ENCODE peak calls at places on chromosome 6, in seven cellular contexts. W, P, I, U, C, H and F are unnamed samples.

GRCh38 chr6:122612838-122613237 is 2.6 kb downstream of the PKIB start:
- DNase-seq in W (no peak), P (no peak), I (no peak), U (no peak), C (no peak), H (no peak), F (no peak)

GRCh38 chr6:7236312-7237209 is 76.4 kb downstream of the SSR1 start:
- DNase-seq in W (no peak), P (no peak), I (no peak), U (no peak), C (no peak), H (peak; percentile 24), F (no peak)

GRCh38 chr6:106927531-106928398 is 46.8 kb downstream of the CD24 start:
- DNase-seq in W (peak; percentile 22), P (peak; percentile 52), I (peak; percentile 23), U (peak; percentile 52), C (peak; percentile 16), H (no peak), F (peak; percentile 15)

GRCh38 chr6:32940656-32941411 is at the start of gene HLA-DMB:
- DNase-seq in W (peak; percentile 64), P (peak; percentile 82), I (peak; percentile 86), U (peak; percentile 73), C (no peak), H (peak; percentile 56), F (no peak)

GRCh38 chr6:29726795-29727194 is 3.6 kb downstream of the HLA-F start:
- DNase-seq in W (no peak), P (no peak), I (no peak), U (no peak), C (no peak), H (no peak), F (no peak)

GRCh38 chr6:144585217-144585814 is 300.2 kb downstream of the UTRN start:
- DNase-seq in W (peak; percentile 71), P (peak; percentile 56), I (no peak), U (peak; percentile 62), C (no peak), H (no peak), F (no peak)

GRCh38 chr6:150723857-150724256 is 124.2 kb downstream of the PLEKHG1 start:
- DNase-seq in W (no peak), P (no peak), I (no peak), U (no peak), C (no peak), H (no peak), F (no peak)

GRCh38 chr6:39217177-39217864 is 12.0 kb downstream of the KCNK5 start:
- DNase-seq in W (no peak), P (no peak), I (no peak), U (no peak), C (no peak), H (no peak), F (no peak)

GRCh38 chr6:70108230-70108629 is 194.7 kb downstream of the COL9A1 start:
- DNase-seq in W (peak; percentile 66), P (peak; percentile 67), I (no peak), U (peak; percentile 56), C (no peak), H (no peak), F (no peak)

GRCh38 chr6:5990776-5991175 is 15.9 kb downstream of the NRN1 start:
- DNase-seq in W (no peak), P (no peak), I (no peak), U (no peak), C (no peak), H (no peak), F (no peak)
- H3K27me3 ChIP-seq in W (peaks cover 31% of the 10 kb centered on the region), P (peaks cover 29% of the 10 kb centered on the region), I (peaks cover 56% of the 10 kb centered on the region), U (peaks cover 59% of the 10 kb centered on the region), C (peaks cover 88% of the 10 kb centered on the region), H (peaks cover 37% of the 10 kb centered on the region), F (no peaks in the 10 kb centered on the region)

GRCh38 chr6:41450581-41450980 is 95.6 kb upstream of the FOXP4 start:
- DNase-seq in W (no peak), P (no peak), I (no peak), U (no peak), C (no peak), H (no peak), F (peak; percentile 35)
- H3K4me3 ChIP-seq in W (no peak overlapping the region), P (no peak overlapping the region), I (no peak overlapping the region), U (no peak overlapping the region), C (peak overlapping the region; percentile 44), H (no peak overlapping the region), F (no peak overlapping the region)

GRCh38 chr6:132131351-132131750 is 180.2 kb upstream of the CCN2 start:
- DNase-seq in W (no peak), P (no peak), I (no peak), U (peak; percentile 51), C (no peak), H (no peak), F (no peak)

GRCh38 chr6:132132911-132133639 is 181.9 kb upstream of the CCN2 start:
- DNase-seq in W (no peak), P (peak; percentile 69), I (no peak), U (peak; percentile 44), C (no peak), H (no peak), F (no peak)

GRCh38 chr6:132133734-132134490 is 182.7 kb upstream of the CCN2 start:
- DNase-seq in W (no peak), P (no peak), I (no peak), U (no peak), C (no peak), H (peak; percentile 44), F (peak; percentile 36)

GRCh38 chr6:132131777-132132176 is 180.6 kb upstream of the CCN2 start:
- DNase-seq in W (peak; percentile 99), P (peak; percentile 99), I (peak; percentile 61), U (peak; percentile 98), C (peak; percentile 21), H (no peak), F (peak; percentile 46)

GRCh38 chr6:132132420-132132819 is 181.2 kb upstream of the CCN2 start:
- DNase-seq in W (peak; percentile 54), P (peak; percentile 58), I (no peak), U (peak; percentile 77), C (no peak), H (no peak), F (no peak)
- H3K27ac ChIP-seq in W (peak overlapping the region; percentile 90), P (peak overlapping the region; percentile 51), I (peak overlapping the region; percentile 78), U (no peak overlapping the region), C (peak overlapping the region; percentile 87), H (no peak overlapping the region), F (peak overlapping the region; percentile 70)

GRCh38 chr6:104958178-104958520 is 1.2 kb downstream of the LIN28B start:
- DNase-seq in W (no peak), P (peak; percentile 50), I (no peak), U (no peak), C (no peak), H (no peak), F (no peak)

GRCh38 chr6:104955927-104956662 is 812 bp upstream of the LIN28B start:
- DNase-seq in W (no peak), P (peak; percentile 61), I (no peak), U (no peak), C (no peak), H (no peak), F (no peak)

GRCh38 chr6:104958720-104959452 is 2.0 kb downstream of the LIN28B start:
- DNase-seq in W (no peak), P (peak; percentile 75), I (no peak), U (no peak), C (no peak), H (no peak), F (no peak)

GRCh38 chr6:104956663-104957294 is at the start of gene LIN28B:
- DNase-seq in W (no peak), P (peak; percentile 76), I (no peak), U (no peak), C (no peak), H (no peak), F (no peak)

GRCh38 chr6:104957301-104958177 is 632 bp downstream of the LIN28B start:
- DNase-seq in W (no peak), P (peak; percentile 55), I (no peak), U (no peak), C (no peak), H (no peak), F (no peak)
- H3K27me3 ChIP-seq in W (peaks cover 40% of the 10 kb centered on the region), P (peaks cover 68% of the 10 kb centered on the region), I (peaks cover 92% of the 10 kb centered on the region), U (no peaks in the 10 kb centered on the region), C (peaks cover 97% of the 10 kb centered on the region), H (peaks cover 76% of the 10 kb centered on the region), F (peaks cover 5% of the 10 kb centered on the region)

GRCh38 chr6:16415677-16416076 is 177.3 kb downstream of the GMPR start:
- DNase-seq in W (no peak), P (no peak), I (no peak), U (no peak), C (no peak), H (no peak), F (no peak)

GRCh38 chr6:16421462-16421960 is 183.1 kb downstream of the GMPR start:
- DNase-seq in W (no peak), P (no peak), I (no peak), U (no peak), C (no peak), H (no peak), F (no peak)

GRCh38 chr6:16419636-16420331 is 181.4 kb downstream of the GMPR start:
- DNase-seq in W (no peak), P (no peak), I (no peak), U (no peak), C (no peak), H (no peak), F (no peak)

GRCh38 chr6:16420332-16420714 is 181.9 kb downstream of the GMPR start:
- DNase-seq in W (no peak), P (no peak), I (no peak), U (no peak), C (no peak), H (no peak), F (no peak)

DNA sequence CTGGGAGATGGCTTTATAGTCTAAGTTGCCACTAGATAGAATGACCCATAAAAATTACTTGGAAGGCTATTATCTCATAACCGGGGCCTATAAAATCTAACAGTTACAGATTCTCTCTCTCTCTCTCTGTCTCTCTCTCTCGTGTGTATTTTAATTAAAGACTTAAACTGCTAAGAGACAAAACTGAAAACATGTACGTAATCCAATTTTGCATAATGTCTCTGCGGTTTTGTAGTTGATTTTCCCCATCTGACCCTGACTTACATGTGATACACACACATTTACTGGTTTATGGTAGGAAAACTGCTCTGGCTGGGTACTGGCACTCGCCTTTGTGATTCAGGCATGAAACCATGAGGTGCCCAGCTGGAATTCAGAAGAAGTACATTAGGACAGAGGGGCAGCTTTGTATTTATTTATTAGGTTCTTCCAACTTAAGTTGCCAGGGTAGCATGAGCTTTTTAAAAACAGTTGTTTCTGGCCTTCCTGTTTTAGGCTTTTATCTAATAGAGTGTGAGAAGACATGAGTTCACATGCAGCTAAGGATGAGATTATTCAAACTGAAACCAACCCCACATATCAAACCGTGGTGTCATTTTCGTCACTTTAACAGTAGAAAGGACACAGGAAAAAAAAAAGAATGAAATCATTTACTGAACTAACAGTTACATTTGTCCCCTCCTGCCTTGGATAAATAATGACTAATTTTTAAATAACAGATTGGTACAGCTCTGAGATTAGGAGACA is 182.5 kb downstream of the GMPR start:
- DNase-seq in W (peak; percentile 93), P (peak; percentile 35), I (no peak), U (peak; percentile 66), C (no peak), H (no peak), F (no peak)
- H3K4me3 ChIP-seq in W (peak overlapping the region; percentile 9), P (no peak overlapping the region), I (no peak overlapping the region), U (no peak overlapping the region), C (no peak overlapping the region), H (no peak overlapping the region), F (no peak overlapping the region)

GRCh38 chr6:35058827-35059522 is 82.2 kb downstream of the TCP11 start:
- DNase-seq in W (no peak), P (no peak), I (no peak), U (no peak), C (no peak), H (no peak), F (no peak)
- H3K27ac ChIP-seq in W (no peak overlapping the region), P (no peak overlapping the region), I (no peak overlapping the region), U (no peak overlapping the region), C (peak overlapping the region; percentile 83), H (no peak overlapping the region), F (no peak overlapping the region)